ENCODE peak calls at places on chromosomes 5 and 9, in four cellular contexts. Q is AG09309, T is spleen, X is A549. F is an unnamed sample.

GRCh38 chr9:111895996-111896941 is at the start of gene UGCG:
- DNase-seq in Q (peak; percentile 61), T (peak; percentile 98), X (peak; percentile 90), F (peak; percentile 65)

GRCh38 chr5:132363431-132364112 is 5.9 kb upstream of the SLC22A5 start:
- DNase-seq in X (peak; percentile 90), T (no peak), Q (peak; percentile 77), F (peak; percentile 38)

GRCh38 chr5:130068988-130069387 is 164.7 kb downstream of the CHSY3 start:
- DNase-seq in X (no peak), Q (no peak), T (no peak), F (no peak)

GRCh38 chr9:130073373-130073772 is 19.7 kb downstream of the GPR107 start:
- DNase-seq in T (no peak), X (no peak), Q (no peak), F (no peak)

GRCh38 chr5:144460608-144461007 is 289.9 kb downstream of the KCTD16 start:
- DNase-seq in X (no peak), Q (no peak), T (no peak), F (no peak)

GRCh38 chr5:170287532-170287931 is 10.0 kb downstream of the LCP2 start:
- DNase-seq in Q (no peak), X (no peak), T (no peak), F (no peak)

GRCh38 chr5:33588654-33589372 is 148.0 kb downstream of the TARS1 start:
- DNase-seq in Q (no peak), X (peak; percentile 56), T (no peak), F (no peak)

GRCh38 chr9:95157491-95158151 is 159.9 kb downstream of the FANCC start:
- DNase-seq in X (peak; percentile 21), T (no peak), Q (no peak), F (peak; percentile 51)

GRCh38 chr5:129857124-129857523 is 47.1 kb upstream of the CHSY3 start:
- DNase-seq in T (no peak), X (no peak), Q (no peak), F (no peak)

GRCh38 chr9:138044485-138045383 is 167.2 kb downstream of the CACNA1B start:
- DNase-seq in Q (no peak), T (peak; percentile 56), X (no peak), F (no peak)

GRCh38 chr9:129481824-129482511 is 138.9 kb downstream of the C9orf50 start:
- DNase-seq in Q (no peak), T (peak; percentile 80), X (peak; percentile 75), F (no peak)

GRCh38 chr9:22389271-22389670 is 57.4 kb upstream of the DMRTA1 start:
- DNase-seq in X (no peak), T (no peak), Q (no peak), F (no peak)

GRCh38 chr5:172088801-172089200 is 82.4 kb upstream of the FBXW11 start:
- DNase-seq in X (no peak), Q (no peak), T (no peak), F (no peak)

GRCh38 chr5:69129413-69129812 is 35.6 kb downstream of the SLC30A5 start:
- DNase-seq in Q (peak; percentile 63), T (no peak), X (peak; percentile 63), F (no peak)

GRCh38 chr5:93654676-93655075 is 71.7 kb downstream of the NR2F1 start:
- DNase-seq in Q (no peak), X (no peak), T (no peak), F (no peak)

GRCh38 chr9:103530934-103531333 is 535.8 kb downstream of the CYLC2 start:
- DNase-seq in X (no peak), T (no peak), Q (no peak), F (no peak)

GRCh38 chr5:131533844-131534243 is 101.2 kb downstream of the RAPGEF6 start:
- DNase-seq in Q (no peak), X (peak; percentile 11), T (no peak), F (no peak)

GRCh38 chr5:67361932-67362729 is 165.5 kb upstream of the CD180 start:
- DNase-seq in T (no peak), X (no peak), Q (no peak), F (no peak)

GRCh38 chr9:61669352-61669751 is 479.5 kb downstream of the SPATA31A7 start:
- DNase-seq in X (no peak), Q (no peak), T (peak; percentile 41), F (no peak)

GRCh38 chr9:113436753-113437515 is 26.4 kb downstream of the C9orf43 start:
- DNase-seq in Q (no peak), T (no peak), X (peak; percentile 29), F (no peak)

GRCh38 chr9:68560131-68560844 is 19.6 kb upstream of the TMEM252 start:
- DNase-seq in X (peak; percentile 40), Q (no peak), T (peak; percentile 87), F (no peak)

GRCh38 chr9:83166369-83166768 is 103.4 kb upstream of the RASEF start:
- DNase-seq in Q (no peak), X (no peak), T (no peak), F (no peak)

GRCh38 chr5:54663876-54664275 is 146.3 kb downstream of the SNX18 start:
- DNase-seq in X (no peak), Q (peak; percentile 91), T (no peak), F (peak; percentile 33)

GRCh38 chr9:128575469-128575868 is 23.1 kb downstream of the SPTAN1 start:
- DNase-seq in T (no peak), Q (peak; percentile 45), X (no peak), F (no peak)

GRCh38 chr5:128681764-128682664 is 144.0 kb upstream of the FBN2 start:
- DNase-seq in T (no peak), Q (no peak), X (no peak), F (peak; percentile 80)

GRCh38 chr5:79954620-79955019 is 36.4 kb downstream of the MTX3 start:
- DNase-seq in Q (no peak), X (no peak), T (no peak), F (no peak)

GRCh38 chr5:179339996-179340395 is 5.3 kb downstream of the ADAMTS2 start:
- DNase-seq in Q (no peak), T (peak; percentile 72), X (no peak), F (no peak)

GRCh38 chr9:133397370-133397769 is 20.4 kb downstream of the REXO4 start:
- DNase-seq in X (no peak), T (no peak), Q (no peak), F (no peak)

GRCh38 chr5:191036-191948 is at the start of gene LRRC14B:
- DNase-seq in Q (no peak), X (no peak), T (peak; percentile 84), F (no peak)

GRCh38 chr5:74093501-74093993 is 467.6 kb downstream of the ARHGEF28 start:
- DNase-seq in T (no peak), Q (no peak), X (no peak), F (no peak)

GRCh38 chr9:132582276-132582785 is at the start of gene BARHL1:
- DNase-seq in T (no peak), Q (no peak), X (no peak), F (no peak)

GRCh38 chr9:74285075-74285474 is 212.1 kb upstream of the RORB start:
- DNase-seq in T (no peak), X (peak; percentile 19), Q (no peak), F (peak; percentile 99)

GRCh38 chr5:123367739-123368138 is 55.5 kb downstream of the CEP120 start:
- DNase-seq in X (peak; percentile 2), T (no peak), Q (peak; percentile 1), F (no peak)

GRCh38 chr5:115033861-115034260 is 135.8 kb downstream of the TRIM36 start:
- DNase-seq in X (peak; percentile 27), T (no peak), Q (no peak), F (no peak)
- TF ChIP-seq CTCF in X (no peak), T (no peak), Q (peak; percentile 2), F (no peak)

GRCh38 chr9:19493174-19493811 is 84.5 kb downstream of the ACER2 start:
- DNase-seq in X (peak; percentile 44), T (no peak), Q (peak; percentile 54), F (no peak)

GRCh38 chr9:19496321-19496720 is 87.5 kb downstream of the ACER2 start:
- DNase-seq in X (no peak), T (no peak), Q (no peak), F (no peak)

GRCh38 chr9:19495186-19496028 is 86.6 kb downstream of the ACER2 start:
- DNase-seq in T (no peak), Q (no peak), X (no peak), F (no peak)

GRCh38 chr9:19492775-19493173 is 84.0 kb downstream of the ACER2 start:
- DNase-seq in Q (no peak), T (no peak), X (no peak), F (no peak)

GRCh38 chr9:19493845-19494244 is 85.0 kb downstream of the ACER2 start:
- DNase-seq in T (no peak), Q (no peak), X (no peak), F (no peak)
- H3K4me3 ChIP-seq in T (no peak overlapping the region), Q (peak overlapping the region; percentile 68), X (no peak overlapping the region), F (no peak overlapping the region)

GRCh38 chr9:127445851-127446719 is 5.1 kb downstream of the RPL12 start:
- DNase-seq in X (peak; percentile 48), Q (no peak), T (no peak), F (no peak)

GRCh38 chr9:127446720-127447415 is 4.3 kb downstream of the RPL12 start:
- DNase-seq in Q (no peak), T (no peak), X (peak; percentile 28), F (no peak)

GRCh38 chr9:127448112-127448805 is 2.9 kb downstream of the RPL12 start:
- DNase-seq in Q (no peak), X (no peak), T (no peak), F (no peak)

GRCh38 chr9:127449332-127449966 is 1.8 kb downstream of the RPL12 start:
- DNase-seq in X (no peak), Q (no peak), T (no peak), F (no peak)

GRCh38 chr9:127447416-127448111 is 3.6 kb downstream of the RPL12 start:
- DNase-seq in Q (no peak), T (no peak), X (peak; percentile 19), F (no peak)
- TF ChIP-seq CTCF in Q (no peak), T (no peak), X (no peak), F (no peak)

GRCh38 chr5:107577551-107577950 is 93.2 kb downstream of the EFNA5 start:
- DNase-seq in T (no peak), X (no peak), Q (no peak), F (no peak)
- H3K4me3 ChIP-seq in T (no peak overlapping the region), X (no peak overlapping the region), Q (no peak overlapping the region), F (no peak overlapping the region)

GRCh38 chr5:140073296-140073695 is 30.2 kb upstream of the NRG2 start:
- DNase-seq in X (no peak), T (no peak), Q (no peak), F (no peak)
- TF ChIP-seq CTCF in X (peak; percentile 73), T (peak; percentile 72), Q (no peak), F (peak; percentile 42)

GRCh38 chr9:135491764-135492163 is 8.7 kb upstream of the MRPS2 start:
- DNase-seq in X (no peak), T (peak; percentile 10), Q (no peak), F (no peak)
- H3K4me3 ChIP-seq in X (no peak overlapping the region), T (no peak overlapping the region), Q (no peak overlapping the region), F (no peak overlapping the region)

GRCh38 chr9:107239474-107239873 is 43.6 kb upstream of the RAD23B start:
- DNase-seq in T (no peak), X (no peak), Q (no peak), F (no peak)
- TF ChIP-seq CTCF in T (peak; percentile 42), X (no peak), Q (peak; percentile 39), F (peak; percentile 17)